ENCODE peak calls at places on chromosomes 13 and 19, in four cellular contexts. Q is pulmonary artery endothelial cell; O is stimulated activated CD8-positive, alpha-beta memory T cell treated with anti-CD3 and anti-CD28 coated beads, Interleukin-7, amount 100 ng/mL, for 48 hours; F is myocyte. D is an unnamed sample.

GRCh38 chr19:10113592-10113963 is 2.1 kb downstream of the P2RY11 start:
- DNase-seq in Q (no peak), F (no peak), O (no peak), D (no peak)

GRCh38 chr19:37973666-37974065 is 66.7 kb downstream of the SIPA1L3 start:
- DNase-seq in F (no peak), Q (no peak), O (no peak), D (no peak)

GRCh38 chr19:48271531-48272151 is 1.8 kb downstream of the ZNF114 start:
- DNase-seq in F (no peak), O (no peak), Q (no peak), D (peak; percentile 13)

GRCh38 chr13:30576528-30576927 is 41.2 kb upstream of the USPL1 start:
- DNase-seq in O (no peak), F (peak; percentile 34), Q (no peak), D (peak; percentile 64)

GRCh38 chr13:94352057-94352456 is 127.4 kb downstream of the DCT start:
- DNase-seq in Q (no peak), F (no peak), O (no peak), D (no peak)

GRCh38 chr19:47275866-47276461 is 1.3 kb downstream of the INAFM1 start:
- DNase-seq in F (no peak), Q (no peak), O (no peak), D (no peak)

GRCh38 chr13:54029226-54029625 is 1000.6 kb downstream of the OLFM4 start:
- DNase-seq in Q (no peak), F (no peak), O (no peak), D (peak; percentile 24)

GRCh38 chr13:66665991-66666390 is 564.1 kb downstream of the PCDH9 start:
- DNase-seq in F (peak; percentile 94), O (no peak), Q (no peak), D (peak; percentile 47)

GRCh38 chr13:44058067-44058466 is 178.4 kb downstream of the LACC1 start:
- DNase-seq in F (no peak), O (no peak), Q (no peak), D (no peak)